ENCODE peak calls at places on chromosomes 1 and 21, in seven cellular contexts. F, U, W, X, E, A and P are unnamed samples.

GRCh38 chr1:234605983-234606730 is 3.8 kb downstream of the IRF2BP2 start:
- DNase-seq in E (no peak), W (no peak), X (peak; percentile 62), F (no peak), A (no peak), U (no peak), P (peak; percentile 61)

GRCh38 chr21:36767096-36767495 is 68.2 kb downstream of the SIM2 start:
- DNase-seq in E (no peak), W (no peak), X (no peak), A (no peak), U (no peak), F (no peak), P (no peak)

GRCh38 chr1:34774967-34775366 is 6.0 kb upstream of the GJB3 start:
- DNase-seq in U (no peak), F (no peak), A (no peak), X (no peak), W (no peak), E (no peak), P (no peak)

GRCh38 chr1:164707868-164708331 is 148.9 kb downstream of the PBX1 start:
- DNase-seq in X (peak; percentile 93), E (no peak), W (no peak), U (no peak), F (no peak), A (no peak), P (peak; percentile 42)

GRCh38 chr21:32916522-32917099 is 109.1 kb upstream of the OLIG2 start:
- DNase-seq in A (no peak), E (no peak), X (no peak), U (no peak), F (peak; percentile 37), W (no peak), P (no peak)

GRCh38 chr1:62362061-62362951 is 43.1 kb upstream of the KANK4 start:
- DNase-seq in A (no peak), U (no peak), X (peak; percentile 24), W (no peak), E (no peak), F (no peak), P (no peak)

GRCh38 chr1:90317628-90318027 is 322.7 kb downstream of the ZNF326 start:
- DNase-seq in A (no peak), X (no peak), E (no peak), F (no peak), W (no peak), U (no peak), P (no peak)

GRCh38 chr1:185337221-185337620 is 20.2 kb upstream of the IVNS1ABP start:
- DNase-seq in A (no peak), F (no peak), E (no peak), X (no peak), W (no peak), U (no peak), P (no peak)

GRCh38 chr21:15159382-15160020 is 94.7 kb upstream of the NRIP1 start:
- DNase-seq in E (no peak), A (no peak), F (no peak), U (no peak), W (no peak), X (peak; percentile 48), P (no peak)

GRCh38 chr1:246187834-246188372 is 319.2 kb downstream of the SMYD3 start:
- DNase-seq in X (no peak), A (no peak), U (no peak), W (no peak), E (no peak), F (no peak), P (no peak)

GRCh38 chr1:43383449-43383848 is 6.2 kb downstream of the MED8 start:
- DNase-seq in A (no peak), W (no peak), F (no peak), E (no peak), X (no peak), U (no peak), P (no peak)

GRCh38 chr1:94739521-94740061 is 80.6 kb upstream of the SLC44A3 start:
- DNase-seq in E (no peak), X (peak; percentile 99), F (no peak), U (no peak), W (no peak), A (no peak), P (peak; percentile 26)

GRCh38 chr1:182634306-182635072 is 30.3 kb upstream of the RGS16 start:
- DNase-seq in E (no peak), X (no peak), A (no peak), W (no peak), U (no peak), F (no peak), P (no peak)